ENCODE peak calls at places on chromosomes 16 and 17, in six cellular contexts. P is neural crest cell, G is fibroblast of the aortic adventitia, Q is GM12865, D is AG04450, O is mesothelial cell of epicardium. V is an unnamed sample.

GRCh38 chr17:58109197-58109596 is 26.0 kb downstream of the DYNLL2 start:
- DNase-seq in P (no peak), G (no peak), Q (no peak), D (no peak), O (no peak), V (no peak)

GRCh38 chr17:58513391-58513912 is 986 bp downstream of the MTMR4 start:
- DNase-seq in P (no peak), G (no peak), Q (peak), D (no peak), O (no peak), V (peak)

GRCh38 chr17:67582632-67583230 is 135.0 kb upstream of the NOL11 start:
- DNase-seq in P (no peak), G (no peak), Q (no peak), D (no peak), O (peak), V (no peak)

GRCh38 chr16:31073823-31074072 is 292 bp downstream of the ZNF668 start:
- DNase-seq in P (no peak), G (no peak), Q (no peak), D (no peak), O (no peak), V (no peak)

GRCh38 chr17:50685691-50686493 is 21.8 kb downstream of the ANKRD40 start:
- DNase-seq in P (no peak), G (no peak), Q (no peak), D (no peak), O (no peak), V (no peak)

GRCh38 chr17:50560185-50560824 is at the start of gene CACNA1G:
- DNase-seq in P (peak), G (peak), Q (peak), D (peak), O (peak), V (peak)

GRCh38 chr17:82149401-82150099 is 51.5 kb upstream of the FASN start:
- DNase-seq in P (no peak), G (no peak), Q (no peak), D (no peak), O (no peak), V (no peak)

GRCh38 chr16:977096-977701 is 4.4 kb upstream of the SOX8 start:
- DNase-seq in P (no peak), G (no peak), Q (no peak), D (no peak), O (no peak), V (no peak)

GRCh38 chr17:77489898-77490265 is 349.1 kb downstream of the SEC14L1 start:
- DNase-seq in P (no peak), G (peak), Q (no peak), D (no peak), O (no peak), V (no peak)

GRCh38 chr16:11280616-11281522 is at the start of gene PRM1:
- DNase-seq in P (no peak), G (no peak), Q (no peak), D (no peak), O (no peak), V (no peak)

GRCh38 chr16:29757950-29758466 is 12.2 kb upstream of the C16orf54 start:
- DNase-seq in P (no peak), G (peak), Q (no peak), D (peak), O (no peak), V (no peak)

GRCh38 chr17:61641084-61641483 is 50.1 kb upstream of the NACA2 start:
- DNase-seq in P (no peak), G (no peak), Q (no peak), D (no peak), O (no peak), V (no peak)

GRCh38 chr16:29860218-29860617 is 2.8 kb downstream of the CDIPT start:
- DNase-seq in P (no peak), G (peak), Q (no peak), D (no peak), O (no peak), V (no peak)

GRCh38 chr17:73155410-73156165 is 9.2 kb upstream of the SSTR2 start:
- DNase-seq in P (no peak), G (no peak), Q (no peak), D (no peak), O (no peak), V (no peak)

GRCh38 chr17:35342207-35342744 is 31.1 kb downstream of the SLFN11 start:
- DNase-seq in P (no peak), G (no peak), Q (no peak), D (no peak), O (no peak), V (no peak)

GRCh38 chr17:35341465-35341992 is 31.9 kb downstream of the SLFN11 start:
- DNase-seq in P (no peak), G (no peak), Q (peak), D (no peak), O (no peak), V (peak)

GRCh38 chr17:35345926-35346771 is 27.3 kb downstream of the SLFN11 start:
- DNase-seq in P (no peak), G (peak), Q (no peak), D (no peak), O (no peak), V (no peak)

GRCh38 chr17:35345445-35345925 is 27.9 kb downstream of the SLFN11 start:
- DNase-seq in P (no peak), G (no peak), Q (no peak), D (no peak), O (no peak), V (no peak)

DNA sequence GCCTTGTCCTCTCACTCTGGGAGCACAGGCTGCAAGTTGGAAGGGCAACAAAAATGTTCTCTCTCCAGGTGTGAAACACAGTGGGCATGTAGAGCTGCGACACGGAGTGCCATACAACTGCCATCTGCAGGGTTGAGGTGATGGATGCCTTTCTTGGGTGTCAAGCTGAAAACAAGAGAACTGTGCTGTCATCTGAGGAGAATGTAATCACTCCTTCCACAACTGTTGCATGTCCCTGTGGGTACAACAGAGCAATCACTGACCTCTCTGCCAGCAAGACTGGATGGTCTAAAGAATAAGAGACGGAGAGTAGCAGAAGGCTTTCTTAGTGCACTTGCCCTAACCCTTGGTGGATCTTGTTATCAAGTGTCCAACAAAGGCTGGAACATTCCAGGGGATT is 29.2 kb downstream of the SLFN11 start:
- DNase-seq in P (no peak), G (no peak), Q (no peak), D (no peak), O (no peak), V (no peak)
- TF ChIP-seq CTCF in P (no peak), G (no peak), Q (no peak), D (no peak), O (no peak), V (no peak)

GRCh38 chr16:4517812-4518211 is 20.8 kb downstream of the CDIP1 start:
- DNase-seq in P (peak), G (peak), Q (peak), D (no peak), O (peak), V (no peak)
- TF ChIP-seq CTCF in P (peak), G (peak), Q (peak), D (peak), O (peak), V (no peak)

GRCh38 chr17:68909066-68909465 is 46.1 kb downstream of the ABCA8 start:
- DNase-seq in P (no peak), G (peak), Q (peak), D (peak), O (no peak), V (no peak)

GRCh38 chr17:68908045-68908444 is 47.1 kb downstream of the ABCA8 start:
- DNase-seq in P (no peak), G (no peak), Q (peak), D (no peak), O (no peak), V (no peak)

GRCh38 chr17:68910256-68910705 is 44.9 kb downstream of the ABCA8 start:
- DNase-seq in P (no peak), G (peak), Q (no peak), D (no peak), O (no peak), V (no peak)

GRCh38 chr17:68903294-68903693 is 51.9 kb downstream of the ABCA8 start:
- DNase-seq in P (no peak), G (no peak), Q (no peak), D (no peak), O (no peak), V (no peak)

GRCh38 chr17:68906638-68907037 is 48.6 kb downstream of the ABCA8 start:
- DNase-seq in P (no peak), G (peak), Q (peak), D (no peak), O (no peak), V (no peak)
- TF ChIP-seq CTCF in P (peak), G (peak), Q (peak), D (peak), O (peak), V (no peak)

DNA sequence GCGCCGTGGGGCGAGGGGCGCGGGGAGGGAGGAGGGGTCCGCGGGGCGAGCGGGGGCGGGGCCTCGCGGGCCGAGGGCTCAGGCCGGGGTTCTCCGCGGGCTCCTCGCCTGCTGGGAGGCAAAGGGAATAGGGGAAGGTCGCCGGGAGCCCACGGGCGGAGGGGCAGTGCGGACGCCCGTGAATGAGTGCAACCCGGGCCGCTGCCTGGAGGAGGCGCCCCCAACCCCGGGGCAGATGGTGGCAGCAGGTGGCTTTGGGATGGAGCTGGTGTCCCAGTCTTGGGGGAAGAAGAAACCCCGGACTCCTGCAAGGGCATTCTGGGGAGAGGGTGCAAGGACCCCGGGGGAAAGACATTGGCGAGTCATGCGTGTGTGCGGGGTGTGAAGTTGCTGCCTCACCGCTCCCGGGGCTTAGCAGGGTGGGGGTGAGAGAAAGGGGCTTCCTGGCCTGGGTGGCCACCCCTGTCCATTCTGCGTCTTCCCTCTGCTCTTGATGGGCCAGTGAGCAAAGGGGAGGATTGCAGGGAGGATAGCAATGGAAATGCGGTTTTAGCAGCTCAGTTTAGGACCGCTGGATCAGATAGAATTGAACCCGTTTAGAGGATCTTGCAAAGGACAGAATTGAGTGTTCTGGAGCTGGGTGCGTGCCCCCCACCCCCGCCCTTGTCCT is 508 bp downstream of the KIAA0513 start:
- DNase-seq in P (no peak), G (no peak), Q (peak), D (no peak), O (no peak), V (no peak)
- TF ChIP-seq CTCF in P (peak), G (no peak), Q (peak), D (peak), O (no peak), V (no peak)

V was measured in activated B cell treated with CpG ODN at 0.5 μM for 24 hours.